ENCODE peak calls at places on chromosomes 1 and 21, in eight cellular contexts. S is left lung, C is HCT116, F is colonic mucosa, E is HepG2, L is neural progenitor cell, Z is Peyer's patch, J is cardiac muscle cell. W is an unnamed sample.

GRCh38 chr21:17688912-17689874 is 76.5 kb upstream of the BTG3 start:
- DNase-seq in E (peak; percentile 33), L (no peak), F (peak; percentile 39), S (no peak), Z (peak; percentile 52), J (peak; percentile 76), C (peak; percentile 4), W (no peak)

GRCh38 chr1:246567258-246568235 is 1.3 kb downstream of the CNST start:
- DNase-seq in F (no peak), Z (no peak), C (no peak), J (peak; percentile 81), S (no peak), E (peak; percentile 9), L (peak; percentile 44), W (no peak)

GRCh38 chr1:8061673-8062386 is 35.7 kb upstream of the ERRFI1 start:
- DNase-seq in F (no peak), Z (no peak), L (no peak), J (peak; percentile 54), S (no peak), E (no peak), C (no peak), W (no peak)

GRCh38 chr1:87151500-87152421 is 176.9 kb upstream of the LMO4 start:
- DNase-seq in Z (peak; percentile 65), F (peak; percentile 58), J (peak; percentile 77), L (peak; percentile 90), E (no peak), S (peak; percentile 92), C (no peak), W (peak; percentile 77)

GRCh38 chr1:109928591-109929111 is 18.0 kb downstream of the CSF1 start:
- DNase-seq in Z (no peak), F (peak; percentile 23), C (no peak), J (peak; percentile 98), E (no peak), L (no peak), S (no peak), W (no peak)

GRCh38 chr1:215219372-215219771 is 136.8 kb downstream of the KCNK2 start:
- DNase-seq in C (no peak), F (no peak), J (no peak), L (no peak), Z (no peak), S (no peak), E (no peak), W (no peak)

GRCh38 chr21:33394260-33394659 is 9.0 kb upstream of the IFNGR2 start:
- DNase-seq in L (no peak), S (no peak), C (no peak), J (peak; percentile 65), Z (no peak), F (no peak), E (no peak), W (no peak)

GRCh38 chr1:164721037-164721496 is 162.1 kb downstream of the PBX1 start:
- DNase-seq in C (no peak), L (no peak), J (no peak), S (no peak), Z (no peak), E (no peak), F (no peak), W (no peak)

GRCh38 chr1:40532844-40533424 is 1.5 kb downstream of the ZNF684 start:
- DNase-seq in C (peak; percentile 50), F (peak; percentile 63), J (peak; percentile 65), L (peak; percentile 58), Z (no peak), E (peak; percentile 73), S (no peak), W (peak; percentile 26)

GRCh38 chr1:230253150-230253549 is 173.0 kb downstream of the PGBD5 start:
- DNase-seq in F (no peak), C (no peak), L (no peak), S (no peak), E (no peak), Z (no peak), J (no peak), W (no peak)

GRCh38 chr1:16048573-16049189 is 5.1 kb downstream of the CLCNKB start:
- DNase-seq in E (no peak), Z (no peak), F (peak; percentile 43), J (peak; percentile 64), S (no peak), L (peak; percentile 95), C (no peak), W (peak; percentile 76)

GRCh38 chr1:97581614-97582051 is 339.2 kb downstream of the DPYD start:
- DNase-seq in L (peak; percentile 7), C (no peak), Z (no peak), E (no peak), S (peak; percentile 23), F (no peak), J (no peak), W (no peak)

GRCh38 chr1:172041689-172042088 is 200.4 kb downstream of the DNM3 start:
- DNase-seq in C (peak; percentile 3), Z (no peak), S (no peak), E (no peak), J (peak; percentile 51), F (no peak), L (no peak), W (no peak)

GRCh38 chr1:17009706-17010105 is 2.0 kb downstream of the ATP13A2 start:
- DNase-seq in J (no peak), C (no peak), E (peak; percentile 27), S (peak; percentile 42), F (peak; percentile 62), Z (no peak), L (no peak), W (no peak)

GRCh38 chr1:209883341-209883971 is 54.6 kb upstream of the SYT14 start:
- DNase-seq in S (no peak), F (no peak), Z (no peak), E (no peak), J (peak; percentile 68), L (peak; percentile 14), C (no peak), W (no peak)

GRCh38 chr1:245201827-245202226 is 47.0 kb downstream of the KIF26B start:
- DNase-seq in J (no peak), S (no peak), L (no peak), E (no peak), C (no peak), Z (no peak), F (no peak), W (no peak)

GRCh38 chr1:229430761-229431269 is 3.1 kb downstream of the ACTA1 start:
- DNase-seq in Z (peak; percentile 59), S (peak; percentile 82), J (peak; percentile 68), C (no peak), F (peak; percentile 38), L (peak; percentile 92), E (no peak), W (peak; percentile 75)

GRCh38 chr1:241460098-241460873 is 59.3 kb downstream of the FH start:
- DNase-seq in C (no peak), Z (no peak), J (no peak), S (no peak), E (no peak), L (no peak), F (no peak), W (no peak)

GRCh38 chr21:35952651-35953340 is 107.5 kb downstream of the SETD4 start:
- DNase-seq in F (no peak), S (no peak), L (no peak), J (no peak), C (no peak), E (no peak), Z (no peak), W (no peak)

DNA sequence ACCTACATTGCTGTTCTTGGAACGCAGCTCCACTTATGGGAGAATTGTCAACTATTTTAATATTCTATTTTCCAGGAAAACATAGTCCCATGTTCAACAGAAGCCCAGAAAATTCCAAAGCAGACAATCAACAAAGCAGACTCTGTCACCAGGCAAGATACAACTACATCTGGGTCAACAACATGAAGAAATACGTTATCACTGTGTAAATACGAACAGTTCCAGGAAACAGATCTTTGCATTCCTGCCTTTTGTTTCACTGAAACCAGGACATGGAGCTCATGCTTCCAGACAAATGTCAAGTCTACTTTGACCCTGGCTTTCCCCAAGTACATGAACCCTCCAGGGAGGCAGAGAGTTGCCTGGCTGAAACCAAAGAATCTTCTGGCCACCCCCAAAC is 106.8 kb downstream of the SETD4 start:
- DNase-seq in J (peak; percentile 62), L (no peak), C (no peak), S (no peak), Z (no peak), F (peak; percentile 25), E (peak; percentile 95), W (no peak)
- TF ChIP-seq CTCF in J (no peak), L (no peak), C (no peak), S (no peak), Z (no peak), F (no peak), E (no peak), W (no peak)

GRCh38 chr1:56188855-56189254 is 390.5 kb downstream of the PLPP3 start:
- DNase-seq in F (no peak), S (no peak), E (peak; percentile 89), J (no peak), L (peak; percentile 87), C (no peak), Z (no peak), W (no peak)

GRCh38 chr1:56189454-56189853 is 389.9 kb downstream of the PLPP3 start:
- DNase-seq in S (no peak), Z (no peak), E (no peak), J (no peak), F (no peak), L (no peak), C (no peak), W (no peak)

GRCh38 chr1:56188216-56188615 is 391.1 kb downstream of the PLPP3 start:
- DNase-seq in F (no peak), C (no peak), E (no peak), L (peak; percentile 13), J (no peak), Z (no peak), S (no peak), W (no peak)

GRCh38 chr1:56190975-56191768 is 388.2 kb downstream of the PLPP3 start:
- DNase-seq in J (peak; percentile 30), L (peak; percentile 34), Z (no peak), S (no peak), C (no peak), E (peak; percentile 39), F (no peak), W (no peak)

GRCh38 chr1:56189946-56190920 is 389.1 kb downstream of the PLPP3 start:
- DNase-seq in Z (no peak), C (peak; percentile 6), F (no peak), S (no peak), L (peak; percentile 76), J (no peak), E (peak; percentile 99), W (peak; percentile 16)
- TF ChIP-seq CTCF in Z (no peak), C (peak; percentile 60), F (no peak), S (peak; percentile 30), L (peak; percentile 73), J (peak; percentile 30), E (peak; percentile 86), W (peak; percentile 53)

DNA sequence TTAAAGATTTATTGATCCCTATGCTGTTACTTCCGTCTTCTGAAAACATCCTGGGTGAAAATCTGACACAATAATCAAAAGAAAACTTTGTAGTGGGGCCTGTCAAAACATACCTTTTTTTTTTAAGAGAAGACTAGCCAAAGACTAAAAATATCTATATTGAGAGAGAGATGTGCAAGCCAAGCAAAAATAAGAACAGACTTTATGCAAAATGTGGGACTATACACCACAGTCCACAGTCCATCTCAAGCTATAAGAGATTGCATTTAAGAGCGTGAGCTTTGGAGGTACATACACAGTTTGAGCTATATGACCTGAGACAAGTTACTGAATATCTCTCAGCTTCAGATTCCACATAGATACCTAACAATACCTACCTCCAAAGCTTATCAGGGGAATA is 64.9 kb upstream of the DYNLT5 start:
- DNase-seq in E (no peak), F (no peak), Z (no peak), J (no peak), L (no peak), S (no peak), C (no peak), W (no peak)
- TF ChIP-seq CTCF in E (no peak), F (no peak), Z (no peak), J (no peak), L (no peak), S (no peak), C (no peak), W (no peak)

GRCh38 chr21:37000381-37000780 is 6.1 kb upstream of the RIPPLY3 start:
- DNase-seq in C (peak; percentile 19), J (no peak), L (no peak), S (no peak), F (no peak), E (no peak), Z (no peak), W (no peak)
- TF ChIP-seq CTCF in C (peak; percentile 37), J (no peak), L (no peak), S (no peak), F (no peak), E (no peak), Z (no peak), W (peak; percentile 24)